ENCODE peak calls at places on chromosomes 11 and 22, in four cellular contexts. L is testis, N is breast epithelium, S is HL-60. H is an unnamed sample.

GRCh38 chr22:18966748-18967147 is 30.7 kb upstream of the PRODH start:
- DNase-seq in S (no peak), N (peak), L (no peak), H (no peak)

GRCh38 chr11:87878373-87878779 is 296.9 kb downstream of the RAB38 start:
- DNase-seq in S (no peak), N (no peak), L (peak), H (no peak)

GRCh38 chr22:31625661-31626426 is 36.2 kb downstream of the PISD start:
- DNase-seq in S (no peak), N (peak), L (peak), H (no peak)

GRCh38 chr11:37105456-37105855 is 507.4 kb upstream of the RAG2 start:
- DNase-seq in L (no peak), N (no peak), S (no peak), H (no peak)

GRCh38 chr22:39204216-39204615 is 40.6 kb downstream of the PDGFB start:
- DNase-seq in N (no peak), L (no peak), S (no peak), H (no peak)

GRCh38 chr22:24442352-24442744 is 14.9 kb downstream of the ADORA2A start:
- DNase-seq in S (no peak), L (no peak), N (no peak), H (no peak)

GRCh38 chr11:65136515-65137096 is 2.3 kb upstream of the SYVN1 start:
- DNase-seq in S (no peak), L (no peak), N (no peak), H (peak)

GRCh38 chr22:42281706-42282251 is 11.3 kb upstream of the TCF20 start:
- DNase-seq in N (no peak), L (no peak), S (no peak), H (no peak)

GRCh38 chr11:134332189-134332631 is 422 bp downstream of the GLB1L2 start:
- DNase-seq in S (no peak), N (no peak), L (peak), H (no peak)

GRCh38 chr11:7572001-7572712 is 58.4 kb downstream of the PPFIBP2 start:
- DNase-seq in L (no peak), N (no peak), S (no peak), H (no peak)
- TF ChIP-seq CTCF in L (no peak), N (no peak), S (no peak), H (no peak)

GRCh38 chr22:45211848-45212247 is 28.8 kb downstream of the KIAA0930 start:
- DNase-seq in S (no peak), N (no peak), L (no peak), H (no peak)

GRCh38 chr22:45210577-45211431 is 29.9 kb downstream of the KIAA0930 start:
- DNase-seq in N (peak), S (no peak), L (no peak), H (no peak)

GRCh38 chr22:45211435-45211834 is 29.3 kb downstream of the KIAA0930 start:
- DNase-seq in L (no peak), N (no peak), S (no peak), H (no peak)

GRCh38 chr22:45212992-45213751 is 27.5 kb downstream of the KIAA0930 start:
- DNase-seq in N (no peak), L (peak), S (peak), H (no peak)

DNA sequence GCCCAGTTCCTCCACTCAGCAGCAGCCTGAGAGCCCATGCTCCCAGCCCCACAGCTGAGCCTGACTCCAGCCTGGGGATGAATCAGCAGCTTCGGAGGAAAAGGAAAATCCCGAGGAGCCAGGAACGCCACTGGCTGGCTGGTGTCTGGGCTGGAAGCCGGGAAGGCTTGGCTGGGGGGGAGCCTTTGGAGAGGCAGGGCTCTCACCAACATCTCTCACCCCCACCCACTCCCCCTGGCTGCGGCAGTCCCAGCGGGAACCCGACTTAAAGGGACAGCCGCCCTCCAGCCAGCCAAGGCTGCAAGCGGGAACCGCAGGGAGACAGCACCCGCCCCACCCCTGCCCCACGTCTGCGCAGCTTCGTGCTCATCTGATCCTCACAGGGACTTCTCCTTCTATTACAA is 28.4 kb downstream of the KIAA0930 start:
- DNase-seq in N (peak), L (peak), S (peak), H (peak)
- TF ChIP-seq CTCF in N (no peak), L (no peak), S (no peak), H (no peak)

GRCh38 chr22:26937213-26937612 is 279.8 kb downstream of the MIAT start:
- DNase-seq in N (no peak), S (no peak), L (no peak), H (no peak)
- TF ChIP-seq CTCF in N (no peak), S (no peak), L (no peak), H (no peak)

GRCh38 chr11:36053901-36054300 is 110.0 kb downstream of the LDLRAD3 start:
- DNase-seq in N (no peak), L (no peak), S (no peak), H (no peak)

GRCh38 chr11:36055356-36055755 is 111.5 kb downstream of the LDLRAD3 start:
- DNase-seq in N (no peak), L (no peak), S (no peak), H (no peak)

GRCh38 chr11:36054628-36055027 is 110.8 kb downstream of the LDLRAD3 start:
- DNase-seq in L (no peak), N (no peak), S (no peak), H (no peak)

GRCh38 chr11:36057372-36058045 is 113.6 kb downstream of the LDLRAD3 start:
- DNase-seq in S (no peak), N (no peak), L (no peak), H (peak)

DNA sequence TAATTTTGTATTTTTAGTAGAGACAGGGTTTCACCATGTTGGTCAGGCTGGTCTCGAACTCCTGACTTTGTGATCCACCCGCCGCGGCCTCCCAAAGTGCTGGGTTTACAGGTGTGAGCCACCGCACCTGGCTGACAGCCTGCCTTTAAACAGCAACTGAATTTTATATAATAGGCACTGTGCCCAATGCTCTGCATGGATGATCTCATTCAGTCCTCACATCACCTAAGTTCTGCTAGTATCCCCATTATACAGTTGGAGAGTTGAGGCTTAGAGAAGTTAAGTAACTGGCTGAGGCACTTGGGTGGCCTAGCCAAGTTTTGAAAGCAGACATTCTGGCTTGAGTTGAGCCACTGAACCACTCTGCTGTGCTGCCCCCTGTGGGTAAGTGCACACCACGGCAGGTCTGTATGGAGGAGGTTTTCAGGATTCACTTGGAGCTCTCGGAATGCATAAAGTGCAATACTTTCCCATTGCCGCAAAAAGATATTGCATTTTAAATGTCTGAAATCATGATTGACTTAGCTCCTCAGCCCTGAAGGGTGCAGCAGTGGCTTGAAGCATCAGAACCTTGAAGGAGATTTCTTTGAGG is 112.4 kb downstream of the LDLRAD3 start:
- DNase-seq in L (peak), S (peak), N (no peak), H (no peak)
- TF ChIP-seq CTCF in L (peak), S (peak), N (no peak), H (no peak)

GRCh38 chr11:66327171-66328035 is 8.8 kb downstream of the RIN1 start:
- DNase-seq in S (no peak), L (no peak), N (no peak), H (no peak)
- TF ChIP-seq CTCF in S (no peak), L (no peak), N (no peak), H (no peak)

DNA sequence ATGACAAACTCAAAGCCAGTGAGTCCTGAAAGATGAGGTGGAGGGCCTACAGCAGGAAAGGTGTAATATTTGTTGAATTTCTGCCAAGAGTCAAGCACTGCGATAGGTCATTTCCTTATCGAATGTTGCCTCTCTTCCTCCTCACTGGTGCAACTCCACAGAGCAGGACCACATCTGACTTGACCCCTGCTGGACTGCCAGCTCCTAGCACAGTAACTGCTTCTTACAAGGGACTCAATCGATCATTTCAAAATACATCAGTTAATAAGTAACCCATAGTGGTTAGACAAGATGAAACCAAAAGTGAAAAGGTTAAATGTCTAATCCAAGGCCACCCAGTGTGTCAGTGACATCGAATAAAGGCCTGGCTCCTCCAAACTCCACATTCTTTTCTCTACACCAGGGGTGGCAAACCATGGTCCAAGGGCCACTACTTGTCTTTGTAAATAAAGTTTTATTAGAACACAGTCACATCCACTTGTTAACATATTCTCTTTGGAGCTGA is 98.5 kb upstream of the CSNK2A3 start:
- DNase-seq in L (no peak), S (no peak), N (no peak), H (no peak)
- TF ChIP-seq CTCF in L (no peak), S (no peak), N (no peak), H (no peak)